ENCODE peak calls at places on chromosomes 12 and 14, in nine cellular contexts. B, K, X, M, A, C, V, S and L are unnamed samples.

GRCh38 chr12:57632369-57632897 is 568 bp downstream of the B4GALNT1 start:
- DNase-seq in S (no peak), V (no peak), A (no peak), B (no peak), X (no peak), K (no peak), C (no peak), M (peak; percentile 64), L (peak; percentile 60)

GRCh38 chr12:109571773-109572505 is 1.4 kb downstream of the MMAB start:
- DNase-seq in S (no peak), X (no peak), A (no peak), M (no peak), B (no peak), K (no peak), C (no peak), V (no peak), L (no peak)

GRCh38 chr12:50528800-50529199 is 24.0 kb downstream of the DIP2B start:
- DNase-seq in V (no peak), C (no peak), M (no peak), K (no peak), S (no peak), X (no peak), A (no peak), B (no peak), L (no peak)

GRCh38 chr14:103896578-103896977 is 31.7 kb upstream of the TDRD9 start:
- DNase-seq in B (no peak), M (no peak), S (peak; percentile 6), K (no peak), X (no peak), V (no peak), A (no peak), C (no peak), L (no peak)

GRCh38 chr14:54170301-54170700 is 213.7 kb upstream of the BMP4 start:
- DNase-seq in X (no peak), M (no peak), C (peak; percentile 61), S (no peak), V (no peak), A (no peak), B (no peak), K (no peak), L (no peak)

GRCh38 chr14:75214558-75214957 is 38.1 kb upstream of the TMED10 start:
- DNase-seq in V (no peak), M (no peak), K (no peak), B (peak; percentile 61), S (no peak), A (no peak), C (no peak), X (no peak), L (no peak)

GRCh38 chr12:100267603-100268281 is 765 bp downstream of the SCYL2 start:
- DNase-seq in M (peak; percentile 68), A (no peak), B (peak; percentile 35), S (peak; percentile 37), K (no peak), V (no peak), X (peak; percentile 24), C (no peak), L (peak; percentile 39)

GRCh38 chr12:6562881-6563280 is 5.2 kb downstream of the NOP2 start:
- DNase-seq in K (no peak), C (no peak), B (no peak), A (no peak), S (no peak), V (no peak), X (no peak), M (no peak), L (no peak)